ENCODE peak calls at places on chromosomes 16 and 17, in ten cellular contexts. One of them, this sample, is unnamed.

GRCh38 chr16:58492735-58493134 is 7.2 kb upstream of the NDRG4 start:
- DNase-seq in HS-27A: no peak
- DNase-seq in cardiac fibroblast: no peak
- DNase-seq in stimulated activated CD4-positive, alpha-beta T cell treated with anti-CD3 and anti-CD28 coated beads, Interleukin-12 subunit alpha, Interleukin-12 subunit beta, amount 100 ng/mL, for 4 hours: no peak
- DNase-seq in cerebellar nuclear complex: no peak
- DNase-seq in ELF-1: no peak
- DNase-seq in A549: no peak
- DNase-seq in NCI-H187 treated with DMSO at 0.1 percent for 48 hours: no peak
- DNase-seq in NCI-H1092: no peak
- DNase-seq in iris pigment epithelial cell: no peak
- DNase-seq in this sample: no peak

GRCh38 chr16:54288592-54289241 is 2.1 kb upstream of the IRX3 start:
- DNase-seq in HS-27A: no peak
- DNase-seq in cardiac fibroblast: no peak
- DNase-seq in stimulated activated CD4-positive, alpha-beta T cell treated with anti-CD3 and anti-CD28 coated beads, Interleukin-12 subunit alpha, Interleukin-12 subunit beta, amount 100 ng/mL, for 4 hours: no peak
- DNase-seq in cerebellar nuclear complex: no peak
- DNase-seq in ELF-1: peak; percentile 10
- DNase-seq in A549: no peak
- DNase-seq in NCI-H187 treated with DMSO at 0.1 percent for 48 hours: no peak
- DNase-seq in NCI-H1092: no peak
- DNase-seq in iris pigment epithelial cell: no peak
- DNase-seq in this sample: no peak

GRCh38 chr17:6257339-6257738 is 177.6 kb downstream of the AIPL1 start:
- DNase-seq in HS-27A: no peak
- DNase-seq in cardiac fibroblast: no peak
- DNase-seq in stimulated activated CD4-positive, alpha-beta T cell treated with anti-CD3 and anti-CD28 coated beads, Interleukin-12 subunit alpha, Interleukin-12 subunit beta, amount 100 ng/mL, for 4 hours: no peak
- DNase-seq in cerebellar nuclear complex: no peak
- DNase-seq in ELF-1: peak; percentile 56
- DNase-seq in A549: no peak
- DNase-seq in NCI-H187 treated with DMSO at 0.1 percent for 48 hours: no peak
- DNase-seq in NCI-H1092: no peak
- DNase-seq in iris pigment epithelial cell: peak; percentile 51
- DNase-seq in this sample: peak; percentile 81

GRCh38 chr16:4944333-4945281 is 7.7 kb upstream of the PPL start:
- DNase-seq in HS-27A: peak; percentile 94
- DNase-seq in cardiac fibroblast: peak; percentile 98
- DNase-seq in stimulated activated CD4-positive, alpha-beta T cell treated with anti-CD3 and anti-CD28 coated beads, Interleukin-12 subunit alpha, Interleukin-12 subunit beta, amount 100 ng/mL, for 4 hours: no peak
- DNase-seq in cerebellar nuclear complex: no peak
- DNase-seq in ELF-1: peak; percentile 93
- DNase-seq in A549: peak; percentile 94
- DNase-seq in NCI-H187 treated with DMSO at 0.1 percent for 48 hours: no peak
- DNase-seq in NCI-H1092: peak; percentile 58
- DNase-seq in iris pigment epithelial cell: peak; percentile 94
- DNase-seq in this sample: peak; percentile 99

GRCh38 chr17:34998205-34998604 is 17.9 kb downstream of the LIG3 start:
- DNase-seq in HS-27A: no peak
- DNase-seq in cardiac fibroblast: peak; percentile 74
- DNase-seq in stimulated activated CD4-positive, alpha-beta T cell treated with anti-CD3 and anti-CD28 coated beads, Interleukin-12 subunit alpha, Interleukin-12 subunit beta, amount 100 ng/mL, for 4 hours: peak; percentile 75
- DNase-seq in cerebellar nuclear complex: no peak
- DNase-seq in ELF-1: peak; percentile 85
- DNase-seq in A549: peak; percentile 78
- DNase-seq in NCI-H187 treated with DMSO at 0.1 percent for 48 hours: no peak
- DNase-seq in NCI-H1092: peak; percentile 3
- DNase-seq in iris pigment epithelial cell: peak; percentile 78
- DNase-seq in this sample: peak; percentile 73

GRCh38 chr16:23504453-23505179 is 5.7 kb downstream of the GGA2 start:
- DNase-seq in HS-27A: peak; percentile 80
- DNase-seq in cardiac fibroblast: peak; percentile 95
- DNase-seq in stimulated activated CD4-positive, alpha-beta T cell treated with anti-CD3 and anti-CD28 coated beads, Interleukin-12 subunit alpha, Interleukin-12 subunit beta, amount 100 ng/mL, for 4 hours: peak; percentile 55
- DNase-seq in cerebellar nuclear complex: no peak
- DNase-seq in ELF-1: peak; percentile 58
- DNase-seq in A549: peak; percentile 71
- DNase-seq in NCI-H187 treated with DMSO at 0.1 percent for 48 hours: no peak
- DNase-seq in NCI-H1092: no peak
- DNase-seq in iris pigment epithelial cell: peak; percentile 98
- DNase-seq in this sample: peak; percentile 95

GRCh38 chr17:76565728-76566612 is 19.7 kb downstream of the ST6GALNAC2 start:
- DNase-seq in HS-27A: no peak
- DNase-seq in cardiac fibroblast: no peak
- DNase-seq in stimulated activated CD4-positive, alpha-beta T cell treated with anti-CD3 and anti-CD28 coated beads, Interleukin-12 subunit alpha, Interleukin-12 subunit beta, amount 100 ng/mL, for 4 hours: no peak
- DNase-seq in cerebellar nuclear complex: no peak
- DNase-seq in ELF-1: no peak
- DNase-seq in A549: no peak
- DNase-seq in NCI-H187 treated with DMSO at 0.1 percent for 48 hours: no peak
- DNase-seq in NCI-H1092: no peak
- DNase-seq in iris pigment epithelial cell: no peak
- DNase-seq in this sample: no peak

GRCh38 chr17:9421525-9421924 is 154.1 kb downstream of the STX8 start:
- DNase-seq in HS-27A: no peak
- DNase-seq in cardiac fibroblast: no peak
- DNase-seq in stimulated activated CD4-positive, alpha-beta T cell treated with anti-CD3 and anti-CD28 coated beads, Interleukin-12 subunit alpha, Interleukin-12 subunit beta, amount 100 ng/mL, for 4 hours: no peak
- DNase-seq in cerebellar nuclear complex: no peak
- DNase-seq in ELF-1: no peak
- DNase-seq in A549: no peak
- DNase-seq in NCI-H187 treated with DMSO at 0.1 percent for 48 hours: no peak
- DNase-seq in NCI-H1092: no peak
- DNase-seq in iris pigment epithelial cell: no peak
- DNase-seq in this sample: no peak

GRCh38 chr17:29240477-29240876 is 6.2 kb upstream of the CRYBA1 start:
- DNase-seq in HS-27A: no peak
- DNase-seq in cardiac fibroblast: no peak
- DNase-seq in stimulated activated CD4-positive, alpha-beta T cell treated with anti-CD3 and anti-CD28 coated beads, Interleukin-12 subunit alpha, Interleukin-12 subunit beta, amount 100 ng/mL, for 4 hours: no peak
- DNase-seq in cerebellar nuclear complex: no peak
- DNase-seq in ELF-1: no peak
- DNase-seq in A549: peak; percentile 34
- DNase-seq in NCI-H187 treated with DMSO at 0.1 percent for 48 hours: no peak
- DNase-seq in NCI-H1092: no peak
- DNase-seq in iris pigment epithelial cell: peak; percentile 34
- DNase-seq in this sample: no peak

GRCh38 chr16:56424404-56424765 is 960 bp downstream of the AMFR start:
- DNase-seq in HS-27A: no peak
- DNase-seq in cardiac fibroblast: no peak
- DNase-seq in stimulated activated CD4-positive, alpha-beta T cell treated with anti-CD3 and anti-CD28 coated beads, Interleukin-12 subunit alpha, Interleukin-12 subunit beta, amount 100 ng/mL, for 4 hours: no peak
- DNase-seq in cerebellar nuclear complex: no peak
- DNase-seq in ELF-1: peak; percentile 26
- DNase-seq in A549: no peak
- DNase-seq in NCI-H187 treated with DMSO at 0.1 percent for 48 hours: no peak
- DNase-seq in NCI-H1092: no peak
- DNase-seq in iris pigment epithelial cell: peak; percentile 12
- DNase-seq in this sample: peak; percentile 17

GRCh38 chr16:2858245-2859025 is 465 bp upstream of the PRSS22 start:
- DNase-seq in HS-27A: no peak
- DNase-seq in cardiac fibroblast: no peak
- DNase-seq in stimulated activated CD4-positive, alpha-beta T cell treated with anti-CD3 and anti-CD28 coated beads, Interleukin-12 subunit alpha, Interleukin-12 subunit beta, amount 100 ng/mL, for 4 hours: no peak
- DNase-seq in cerebellar nuclear complex: no peak
- DNase-seq in ELF-1: peak; percentile 71
- DNase-seq in A549: no peak
- DNase-seq in NCI-H187 treated with DMSO at 0.1 percent for 48 hours: no peak
- DNase-seq in NCI-H1092: no peak
- DNase-seq in iris pigment epithelial cell: no peak
- DNase-seq in this sample: no peak

GRCh38 chr16:73311857-73312723 is 264.2 kb upstream of the ZFHX3 start:
- DNase-seq in HS-27A: no peak
- DNase-seq in cardiac fibroblast: no peak
- DNase-seq in stimulated activated CD4-positive, alpha-beta T cell treated with anti-CD3 and anti-CD28 coated beads, Interleukin-12 subunit alpha, Interleukin-12 subunit beta, amount 100 ng/mL, for 4 hours: no peak
- DNase-seq in cerebellar nuclear complex: no peak
- DNase-seq in ELF-1: no peak
- DNase-seq in A549: no peak
- DNase-seq in NCI-H187 treated with DMSO at 0.1 percent for 48 hours: no peak
- DNase-seq in NCI-H1092: no peak
- DNase-seq in iris pigment epithelial cell: no peak
- DNase-seq in this sample: no peak

GRCh38 chr17:78557598-78558039 is 19.6 kb downstream of the DNAH17 start:
- DNase-seq in HS-27A: no peak
- DNase-seq in cardiac fibroblast: peak; percentile 85
- DNase-seq in stimulated activated CD4-positive, alpha-beta T cell treated with anti-CD3 and anti-CD28 coated beads, Interleukin-12 subunit alpha, Interleukin-12 subunit beta, amount 100 ng/mL, for 4 hours: no peak
- DNase-seq in cerebellar nuclear complex: no peak
- DNase-seq in ELF-1: no peak
- DNase-seq in A549: peak; percentile 46
- DNase-seq in NCI-H187 treated with DMSO at 0.1 percent for 48 hours: no peak
- DNase-seq in NCI-H1092: no peak
- DNase-seq in iris pigment epithelial cell: peak; percentile 69
- DNase-seq in this sample: peak; percentile 36

GRCh38 chr16:88686439-88687253 is at the start of gene SNAI3:
- DNase-seq in HS-27A: no peak
- DNase-seq in cardiac fibroblast: peak; percentile 39
- DNase-seq in stimulated activated CD4-positive, alpha-beta T cell treated with anti-CD3 and anti-CD28 coated beads, Interleukin-12 subunit alpha, Interleukin-12 subunit beta, amount 100 ng/mL, for 4 hours: peak; percentile 86
- DNase-seq in cerebellar nuclear complex: no peak
- DNase-seq in ELF-1: peak; percentile 79
- DNase-seq in A549: peak; percentile 63
- DNase-seq in NCI-H187 treated with DMSO at 0.1 percent for 48 hours: no peak
- DNase-seq in NCI-H1092: peak; percentile 53
- DNase-seq in iris pigment epithelial cell: peak; percentile 54
- DNase-seq in this sample: no peak

GRCh38 chr16:50942143-50942542 is 200.3 kb downstream of the CYLD start:
- DNase-seq in HS-27A: no peak
- DNase-seq in cardiac fibroblast: no peak
- DNase-seq in stimulated activated CD4-positive, alpha-beta T cell treated with anti-CD3 and anti-CD28 coated beads, Interleukin-12 subunit alpha, Interleukin-12 subunit beta, amount 100 ng/mL, for 4 hours: no peak
- DNase-seq in cerebellar nuclear complex: no peak
- DNase-seq in ELF-1: no peak
- DNase-seq in A549: no peak
- DNase-seq in NCI-H187 treated with DMSO at 0.1 percent for 48 hours: no peak
- DNase-seq in NCI-H1092: no peak
- DNase-seq in iris pigment epithelial cell: no peak
- DNase-seq in this sample: no peak

GRCh38 chr17:44492706-44493272 is 10.4 kb downstream of the GPATCH8 start:
- DNase-seq in HS-27A: no peak
- DNase-seq in cardiac fibroblast: no peak
- DNase-seq in stimulated activated CD4-positive, alpha-beta T cell treated with anti-CD3 and anti-CD28 coated beads, Interleukin-12 subunit alpha, Interleukin-12 subunit beta, amount 100 ng/mL, for 4 hours: no peak
- DNase-seq in cerebellar nuclear complex: no peak
- DNase-seq in ELF-1: no peak
- DNase-seq in A549: no peak
- DNase-seq in NCI-H187 treated with DMSO at 0.1 percent for 48 hours: no peak
- DNase-seq in NCI-H1092: no peak
- DNase-seq in iris pigment epithelial cell: no peak
- DNase-seq in this sample: no peak

GRCh38 chr17:79850571-79851460 is 11.6 kb upstream of the CBX4 start:
- DNase-seq in HS-27A: peak; percentile 64
- DNase-seq in cardiac fibroblast: peak; percentile 86
- DNase-seq in stimulated activated CD4-positive, alpha-beta T cell treated with anti-CD3 and anti-CD28 coated beads, Interleukin-12 subunit alpha, Interleukin-12 subunit beta, amount 100 ng/mL, for 4 hours: no peak
- DNase-seq in cerebellar nuclear complex: no peak
- DNase-seq in ELF-1: no peak
- DNase-seq in A549: peak; percentile 90
- DNase-seq in NCI-H187 treated with DMSO at 0.1 percent for 48 hours: no peak
- DNase-seq in NCI-H1092: no peak
- DNase-seq in iris pigment epithelial cell: peak; percentile 80
- DNase-seq in this sample: peak; percentile 38

GRCh38 chr16:83403751-83404150 is 404.0 kb upstream of the HSBP1 start:
- DNase-seq in HS-27A: peak; percentile 52
- DNase-seq in cardiac fibroblast: peak; percentile 84
- DNase-seq in stimulated activated CD4-positive, alpha-beta T cell treated with anti-CD3 and anti-CD28 coated beads, Interleukin-12 subunit alpha, Interleukin-12 subunit beta, amount 100 ng/mL, for 4 hours: no peak
- DNase-seq in cerebellar nuclear complex: no peak
- DNase-seq in ELF-1: no peak
- DNase-seq in A549: no peak
- DNase-seq in NCI-H187 treated with DMSO at 0.1 percent for 48 hours: no peak
- DNase-seq in NCI-H1092: no peak
- DNase-seq in iris pigment epithelial cell: peak; percentile 83
- DNase-seq in this sample: no peak

GRCh38 chr17:67637901-67638641 is 79.7 kb upstream of the NOL11 start:
- DNase-seq in HS-27A: no peak
- DNase-seq in cardiac fibroblast: no peak
- DNase-seq in stimulated activated CD4-positive, alpha-beta T cell treated with anti-CD3 and anti-CD28 coated beads, Interleukin-12 subunit alpha, Interleukin-12 subunit beta, amount 100 ng/mL, for 4 hours: no peak
- DNase-seq in cerebellar nuclear complex: no peak
- DNase-seq in ELF-1: no peak
- DNase-seq in A549: no peak
- DNase-seq in NCI-H187 treated with DMSO at 0.1 percent for 48 hours: no peak
- DNase-seq in NCI-H1092: no peak
- DNase-seq in iris pigment epithelial cell: no peak
- DNase-seq in this sample: no peak

GRCh38 chr16:6646891-6647290 is 685.8 kb upstream of the RBFOX1 start:
- DNase-seq in HS-27A: no peak
- DNase-seq in cardiac fibroblast: no peak
- DNase-seq in stimulated activated CD4-positive, alpha-beta T cell treated with anti-CD3 and anti-CD28 coated beads, Interleukin-12 subunit alpha, Interleukin-12 subunit beta, amount 100 ng/mL, for 4 hours: no peak
- DNase-seq in cerebellar nuclear complex: no peak
- DNase-seq in ELF-1: no peak
- DNase-seq in A549: no peak
- DNase-seq in NCI-H187 treated with DMSO at 0.1 percent for 48 hours: no peak
- DNase-seq in NCI-H1092: no peak
- DNase-seq in iris pigment epithelial cell: no peak
- DNase-seq in this sample: no peak

GRCh38 chr17:75693500-75694481 is 26.7 kb downstream of the SAP30BP start:
- DNase-seq in HS-27A: peak; percentile 95
- DNase-seq in cardiac fibroblast: peak; percentile 84
- DNase-seq in stimulated activated CD4-positive, alpha-beta T cell treated with anti-CD3 and anti-CD28 coated beads, Interleukin-12 subunit alpha, Interleukin-12 subunit beta, amount 100 ng/mL, for 4 hours: no peak
- DNase-seq in cerebellar nuclear complex: peak; percentile 33
- DNase-seq in ELF-1: peak; percentile 67
- DNase-seq in A549: peak; percentile 85
- DNase-seq in NCI-H187 treated with DMSO at 0.1 percent for 48 hours: no peak
- DNase-seq in NCI-H1092: peak; percentile 8
- DNase-seq in iris pigment epithelial cell: peak; percentile 74
- DNase-seq in this sample: peak; percentile 94

GRCh38 chr17:51653902-51654301 is 393.6 kb downstream of the UTP18 start:
- DNase-seq in HS-27A: no peak
- DNase-seq in cardiac fibroblast: no peak
- DNase-seq in stimulated activated CD4-positive, alpha-beta T cell treated with anti-CD3 and anti-CD28 coated beads, Interleukin-12 subunit alpha, Interleukin-12 subunit beta, amount 100 ng/mL, for 4 hours: no peak
- DNase-seq in cerebellar nuclear complex: no peak
- DNase-seq in ELF-1: peak; percentile 32
- DNase-seq in A549: peak; percentile 36
- DNase-seq in NCI-H187 treated with DMSO at 0.1 percent for 48 hours: no peak
- DNase-seq in NCI-H1092: no peak
- DNase-seq in iris pigment epithelial cell: no peak
- DNase-seq in this sample: no peak

This sample was measured in fibroblast of lung.